ENCODE peak calls at places on chromosome 13, in four cellular contexts. One of them, this sample, is unnamed.

GRCh38 chr13:62879071-62879470 is 1463.4 kb upstream of the PCDH20 start:
- DNase-seq in ovary: no peak
- DNase-seq in heart left ventricle: no peak
- DNase-seq in NB4: no peak
- DNase-seq in this sample: no peak

GRCh38 chr13:105144020-105144419 is 1391.4 kb downstream of the EFNB2 start:
- DNase-seq in heart left ventricle: no peak
- DNase-seq in ovary: no peak
- DNase-seq in NB4: peak; percentile 7
- DNase-seq in this sample: no peak

GRCh38 chr13:101639711-101640110 is 187.2 kb downstream of the ITGBL1 start:
- DNase-seq in ovary: no peak
- DNase-seq in NB4: no peak
- DNase-seq in heart left ventricle: no peak
- DNase-seq in this sample: no peak

GRCh38 chr13:71278512-71278911 is 588.5 kb downstream of the DACH1 start:
- DNase-seq in NB4: no peak
- DNase-seq in heart left ventricle: no peak
- DNase-seq in ovary: no peak
- DNase-seq in this sample: no peak

GRCh38 chr13:102141625-102142472 is 260.0 kb downstream of the FGF14 start:
- DNase-seq in heart left ventricle: no peak
- DNase-seq in ovary: no peak
- DNase-seq in NB4: peak; percentile 12
- DNase-seq in this sample: no peak

GRCh38 chr13:73870970-73871935 is 263.0 kb downstream of the KLF12 start:
- DNase-seq in heart left ventricle: peak; percentile 47
- DNase-seq in NB4: peak; percentile 8
- DNase-seq in ovary: peak; percentile 43
- DNase-seq in this sample: no peak

GRCh38 chr13:28624707-28625432 is 34.1 kb upstream of the POMP start:
- DNase-seq in ovary: no peak
- DNase-seq in heart left ventricle: no peak
- DNase-seq in NB4: no peak
- DNase-seq in this sample: no peak

GRCh38 chr13:107422421-107422820 is 792.9 kb downstream of the LIG4 start:
- DNase-seq in heart left ventricle: no peak
- DNase-seq in ovary: no peak
- DNase-seq in NB4: no peak
- DNase-seq in this sample: no peak

GRCh38 chr13:50981686-50982085 is 72.1 kb downstream of the RNASEH2B start:
- DNase-seq in NB4: no peak
- DNase-seq in heart left ventricle: no peak
- DNase-seq in ovary: no peak
- DNase-seq in this sample: no peak

GRCh38 chr13:35881360-35881759 is 249.8 kb downstream of the DCLK1 start:
- DNase-seq in NB4: no peak
- DNase-seq in ovary: no peak
- DNase-seq in heart left ventricle: no peak
- DNase-seq in this sample: no peak

GRCh38 chr13:104315606-104316005 is 1249.4 kb upstream of the SLC10A2 start:
- DNase-seq in ovary: no peak
- DNase-seq in NB4: no peak
- DNase-seq in heart left ventricle: no peak
- DNase-seq in this sample: no peak

GRCh38 chr13:107144432-107144831 is 576.5 kb upstream of the ARGLU1 start:
- DNase-seq in heart left ventricle: no peak
- DNase-seq in NB4: no peak
- DNase-seq in ovary: no peak
- DNase-seq in this sample: no peak

GRCh38 chr13:39364797-39365468 is 238.1 kb downstream of the LHFPL6 start:
- DNase-seq in heart left ventricle: no peak
- DNase-seq in ovary: no peak
- DNase-seq in NB4: no peak
- DNase-seq in this sample: no peak

GRCh38 chr13:74869846-74870245 is 612.1 kb downstream of the TBC1D4 start:
- DNase-seq in ovary: no peak
- DNase-seq in heart left ventricle: no peak
- DNase-seq in NB4: no peak
- DNase-seq in this sample: no peak

GRCh38 chr13:51130348-51130747 is 19.3 kb upstream of the C13orf42 start:
- DNase-seq in heart left ventricle: no peak
- DNase-seq in NB4: no peak
- DNase-seq in ovary: no peak
- DNase-seq in this sample: no peak

GRCh38 chr13:79780240-79780639 is 299.3 kb downstream of the NDFIP2 start:
- DNase-seq in NB4: no peak
- DNase-seq in ovary: no peak
- DNase-seq in heart left ventricle: no peak
- DNase-seq in this sample: no peak

GRCh38 chr13:86201477-86201876 is 402.3 kb upstream of the SLITRK6 start:
- DNase-seq in heart left ventricle: no peak
- DNase-seq in ovary: no peak
- DNase-seq in NB4: no peak
- DNase-seq in this sample: no peak

GRCh38 chr13:111247552-111247951 is 72.9 kb upstream of the TEX29 start:
- DNase-seq in ovary: no peak
- DNase-seq in heart left ventricle: no peak
- DNase-seq in NB4: no peak
- DNase-seq in this sample: no peak

GRCh38 chr13:27005556-27005955 is 166.1 kb downstream of the USP12 start:
- DNase-seq in NB4: peak; percentile 38
- DNase-seq in ovary: no peak
- DNase-seq in heart left ventricle: no peak
- DNase-seq in this sample: no peak

GRCh38 chr13:60933638-60934037 is 482.0 kb downstream of the PCDH20 start:
- DNase-seq in heart left ventricle: no peak
- DNase-seq in NB4: peak; percentile 33
- DNase-seq in ovary: no peak
- DNase-seq in this sample: no peak

GRCh38 chr13:82566864-82567263 is 1315.4 kb downstream of the SLITRK1 start:
- DNase-seq in NB4: no peak
- DNase-seq in ovary: no peak
- DNase-seq in heart left ventricle: no peak
- DNase-seq in this sample: no peak

GRCh38 chr13:113849981-113850721 is 13.7 kb downstream of the GAS6 start:
- DNase-seq in ovary: peak; percentile 8
- DNase-seq in NB4: no peak
- DNase-seq in heart left ventricle: no peak
- DNase-seq in this sample: no peak

GRCh38 chr13:23856008-23856750 is 33.0 kb downstream of the MIPEP start:
- DNase-seq in ovary: no peak
- DNase-seq in NB4: no peak
- DNase-seq in heart left ventricle: no peak
- DNase-seq in this sample: no peak

GRCh38 chr13:89315287-89315686 is 1644.1 kb downstream of the SLITRK5 start:
- DNase-seq in NB4: no peak
- DNase-seq in heart left ventricle: no peak
- DNase-seq in ovary: no peak
- DNase-seq in this sample: no peak

GRCh38 chr13:97262058-97262457 is 39.9 kb downstream of the MBNL2 start:
- DNase-seq in heart left ventricle: no peak
- DNase-seq in NB4: peak; percentile 13
- DNase-seq in ovary: no peak
- DNase-seq in this sample: no peak

GRCh38 chr13:45196091-45196490 is 4.8 kb downstream of the KCTD4 start:
- DNase-seq in heart left ventricle: no peak
- DNase-seq in ovary: no peak
- DNase-seq in NB4: no peak
- DNase-seq in this sample: no peak

GRCh38 chr13:75258159-75258782 is 223.7 kb downstream of the TBC1D4 start:
- DNase-seq in heart left ventricle: no peak
- DNase-seq in NB4: peak; percentile 51
- DNase-seq in ovary: no peak
- DNase-seq in this sample: no peak

GRCh38 chr13:44759723-44760360 is 183.7 kb upstream of the TSC22D1 start:
- DNase-seq in NB4: no peak
- DNase-seq in heart left ventricle: no peak
- DNase-seq in ovary: no peak
- DNase-seq in this sample: no peak

DNA sequence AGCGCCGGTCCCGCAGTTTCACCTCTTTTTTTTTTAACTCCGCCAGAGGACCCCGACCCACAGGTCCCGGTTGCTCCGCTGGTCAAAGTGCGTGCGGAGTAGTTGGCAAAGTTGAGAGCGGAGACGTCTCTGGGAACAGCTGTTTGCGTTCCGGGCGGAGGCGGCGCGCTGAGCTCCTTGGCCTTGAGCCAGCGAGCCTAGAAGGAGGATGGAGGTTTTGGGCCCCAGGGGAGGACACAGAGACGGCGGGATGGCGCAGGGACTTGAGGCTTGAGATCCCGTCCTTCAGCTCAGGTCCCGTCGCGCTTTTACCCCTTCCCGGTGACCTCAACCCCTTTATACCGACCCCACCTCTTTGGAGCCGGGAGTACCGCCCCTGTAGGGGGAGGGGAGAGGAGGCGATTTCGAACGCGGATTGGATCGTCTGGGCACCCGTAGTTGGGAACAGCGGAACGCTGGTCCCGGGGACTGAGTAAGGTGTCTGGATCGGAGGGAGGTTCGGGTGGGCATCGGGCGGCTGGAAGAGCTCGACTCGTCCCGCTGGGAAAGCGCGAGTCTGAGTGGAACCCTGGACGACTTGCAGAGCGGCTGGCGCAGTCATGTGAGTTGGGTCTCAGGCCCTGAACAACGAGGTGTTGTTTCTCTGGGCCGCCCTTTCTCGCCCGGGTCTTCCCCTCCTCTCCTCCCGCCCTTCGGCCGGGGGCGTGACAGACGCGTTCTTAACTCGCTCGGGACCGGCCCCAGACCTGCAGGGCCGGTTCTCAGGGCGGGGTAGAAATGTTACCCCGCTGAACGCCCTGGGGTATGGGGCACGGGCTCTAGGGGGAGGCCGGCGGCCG is at the start of gene WBP4:
- DNase-seq in heart left ventricle: peak; percentile 96
- DNase-seq in ovary: peak; percentile 96
- DNase-seq in NB4: peak; percentile 96
- DNase-seq in this sample: peak; percentile 94
- TF ChIP-seq POLR2A in heart left ventricle: no peak
- TF ChIP-seq POLR2A in ovary: peak; percentile 72
- TF ChIP-seq POLR2A in NB4: peak; percentile 65
- TF ChIP-seq POLR2A in this sample: peak; percentile 65

GRCh38 chr13:49247722-49248432 is at the start of gene CDADC1:
- DNase-seq in NB4: peak; percentile 98
- DNase-seq in ovary: peak; percentile 98
- DNase-seq in heart left ventricle: peak; percentile 98
- DNase-seq in this sample: peak; percentile 98
- TF ChIP-seq POLR2A in NB4: peak; percentile 96
- TF ChIP-seq POLR2A in ovary: peak; percentile 92
- TF ChIP-seq POLR2A in heart left ventricle: no peak
- TF ChIP-seq POLR2A in this sample: peak; percentile 86

DNA sequence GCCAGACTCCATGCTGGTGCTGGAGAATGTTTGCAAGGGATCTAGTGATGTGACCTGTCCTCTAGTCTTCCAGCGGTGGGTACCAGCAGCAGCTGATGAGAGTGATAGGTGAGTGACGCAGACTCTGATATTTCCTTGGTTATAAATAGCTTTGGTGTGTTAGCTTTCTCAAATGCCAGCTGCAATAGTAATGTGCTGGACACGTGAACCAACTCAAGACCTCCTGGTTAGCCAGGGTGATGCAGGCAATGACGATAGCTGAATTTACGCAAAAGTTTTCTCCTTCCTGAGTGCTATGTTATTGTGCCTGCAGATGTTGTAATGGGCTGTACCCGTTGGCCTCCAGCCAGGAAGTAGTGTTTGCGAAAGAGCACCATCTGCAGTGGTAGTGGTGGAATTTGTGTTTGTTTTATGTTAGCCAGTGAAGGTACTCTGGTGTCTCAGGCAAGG is 129.5 kb downstream of the CYSLTR2 start:
- DNase-seq in ovary: peak; percentile 64
- DNase-seq in heart left ventricle: peak; percentile 71
- DNase-seq in NB4: peak; percentile 96
- DNase-seq in this sample: peak; percentile 76
- TF ChIP-seq POLR2A in ovary: no peak
- TF ChIP-seq POLR2A in heart left ventricle: no peak
- TF ChIP-seq POLR2A in NB4: peak; percentile 17
- TF ChIP-seq POLR2A in this sample: peak; percentile 21

GRCh38 chr13:112587359-112587766 is 590 bp downstream of the TUBGCP3 start:
- DNase-seq in ovary: peak; percentile 93
- DNase-seq in NB4: peak; percentile 89
- DNase-seq in heart left ventricle: peak; percentile 82
- DNase-seq in this sample: peak; percentile 93
- TF ChIP-seq POLR2A in ovary: peak; percentile 17
- TF ChIP-seq POLR2A in NB4: no peak
- TF ChIP-seq POLR2A in heart left ventricle: no peak
- TF ChIP-seq POLR2A in this sample: peak; percentile 41

GRCh38 chr13:43023244-43023931 is at the start of gene DNAJC15:
- DNase-seq in heart left ventricle: peak; percentile 93
- DNase-seq in ovary: peak; percentile 46
- DNase-seq in NB4: peak; percentile 77
- DNase-seq in this sample: peak; percentile 82
- TF ChIP-seq POLR2A in heart left ventricle: no peak
- TF ChIP-seq POLR2A in ovary: no peak
- TF ChIP-seq POLR2A in NB4: no peak
- TF ChIP-seq POLR2A in this sample: peak; percentile 58

GRCh38 chr13:98475521-98475920 is 101.4 kb downstream of the STK24 start:
- DNase-seq in heart left ventricle: no peak
- DNase-seq in ovary: no peak
- DNase-seq in NB4: peak; percentile 81
- DNase-seq in this sample: no peak

GRCh38 chr13:98476106-98476505 is 100.8 kb downstream of the STK24 start:
- DNase-seq in ovary: no peak
- DNase-seq in heart left ventricle: no peak
- DNase-seq in NB4: no peak
- DNase-seq in this sample: no peak

GRCh38 chr13:98478134-98479129 is 98.5 kb downstream of the STK24 start:
- DNase-seq in ovary: no peak
- DNase-seq in NB4: peak; percentile 90
- DNase-seq in heart left ventricle: no peak
- DNase-seq in this sample: no peak

GRCh38 chr13:98474761-98475160 is 102.1 kb downstream of the STK24 start:
- DNase-seq in heart left ventricle: no peak
- DNase-seq in NB4: no peak
- DNase-seq in ovary: no peak
- DNase-seq in this sample: no peak

DNA sequence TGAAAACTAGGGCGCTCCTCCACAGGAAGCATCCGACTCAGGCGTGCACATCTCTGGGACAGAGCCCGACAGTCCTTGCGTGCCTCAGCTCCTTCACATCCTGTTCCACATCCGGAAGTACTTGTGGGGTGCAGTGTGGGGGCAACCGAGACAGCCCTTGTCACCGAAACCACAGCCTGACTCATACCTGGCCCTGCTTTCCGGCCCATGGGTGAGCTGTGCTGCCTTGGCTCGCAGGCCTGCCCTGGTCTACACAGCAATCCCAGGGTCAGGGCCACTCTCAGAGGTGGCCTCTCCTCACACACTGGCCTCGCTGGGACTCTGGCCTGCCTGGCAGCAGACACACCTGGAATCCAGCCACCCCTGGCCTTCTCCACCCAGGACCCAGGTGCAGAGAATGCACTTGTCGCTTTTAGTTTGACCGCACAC is 100.4 kb downstream of the STK24 start:
- DNase-seq in heart left ventricle: peak; percentile 43
- DNase-seq in ovary: no peak
- DNase-seq in NB4: peak; percentile 97
- DNase-seq in this sample: peak; percentile 95
- TF ChIP-seq POLR2A in heart left ventricle: no peak
- TF ChIP-seq POLR2A in ovary: no peak
- TF ChIP-seq POLR2A in NB4: no peak
- TF ChIP-seq POLR2A in this sample: peak; percentile 26